ENCODE peak calls at places on chromosomes 16 and 17, in five cellular contexts. F, H, O, U and N are unnamed samples. For H3K36me3, the result is how much of the 10 kb centered on the place peaks cover.

GRCh38 chr16:49055824-49056545 is 225.7 kb downstream of the CBLN1 start:
- DNase-seq in F (no peak), H (no peak), U (peak), O (no peak), N (peak)

GRCh38 chr17:45923511-45924268 is 29.3 kb downstream of the MAPT start:
- DNase-seq in U (no peak), O (no peak), F (peak), H (no peak), N (no peak)

GRCh38 chr17:47847341-47848197 is 3.4 kb downstream of the SP6 start:
- DNase-seq in O (peak), U (no peak), F (peak), H (no peak), N (peak)

GRCh38 chr17:39094607-39095308 is 56.7 kb downstream of the PLXDC1 start:
- DNase-seq in U (no peak), H (no peak), F (no peak), O (no peak), N (no peak)

GRCh38 chr17:78307887-78308633 is 51.8 kb downstream of the SOCS3 start:
- DNase-seq in F (no peak), O (no peak), H (peak), U (no peak), N (no peak)

GRCh38 chr17:80820331-80820730 is 171.3 kb upstream of the CHMP6 start:
- DNase-seq in F (no peak), O (no peak), U (no peak), H (no peak), N (peak)

GRCh38 chr16:10683160-10683559 is 11.6 kb downstream of the TEKT5 start:
- DNase-seq in H (no peak), O (no peak), U (no peak), F (no peak), N (peak)

GRCh38 chr16:89534147-89534788 is 26.1 kb downstream of the SPG7 start:
- DNase-seq in H (no peak), O (no peak), U (peak), F (peak), N (no peak)

GRCh38 chr17:67425571-67426160 is 48.6 kb downstream of the PITPNC1 start:
- DNase-seq in U (no peak), H (no peak), F (no peak), O (no peak), N (no peak)

GRCh38 chr17:72635034-72635654 is 457.3 kb downstream of the SLC39A11 start:
- DNase-seq in U (no peak), O (no peak), H (peak), F (no peak), N (no peak)

GRCh38 chr17:28623696-28624095 is 9.7 kb upstream of the RSKR start:
- DNase-seq in F (no peak), U (no peak), O (no peak), H (no peak), N (no peak)

GRCh38 chr17:65261682-65262636 is 124.8 kb downstream of the RGS9 start:
- DNase-seq in F (peak), O (no peak), U (no peak), H (peak), N (no peak)

GRCh38 chr17:66200685-66201092 is 8.8 kb upstream of the CEP112 start:
- DNase-seq in F (peak), O (peak), U (peak), H (peak), N (peak)

GRCh38 chr17:76497979-76498885 is 3.0 kb downstream of the RHBDF2 start:
- DNase-seq in F (peak), H (peak), U (no peak), O (no peak), N (peak)

GRCh38 chr17:4247361-4247980 is 16.3 kb downstream of the ANKFY1 start:
- DNase-seq in U (no peak), F (no peak), O (no peak), H (peak), N (no peak)

GRCh38 chr16:84481051-84481735 is 23.3 kb downstream of the MEAK7 start:
- DNase-seq in F (no peak), H (no peak), U (no peak), O (no peak), N (no peak)

DNA sequence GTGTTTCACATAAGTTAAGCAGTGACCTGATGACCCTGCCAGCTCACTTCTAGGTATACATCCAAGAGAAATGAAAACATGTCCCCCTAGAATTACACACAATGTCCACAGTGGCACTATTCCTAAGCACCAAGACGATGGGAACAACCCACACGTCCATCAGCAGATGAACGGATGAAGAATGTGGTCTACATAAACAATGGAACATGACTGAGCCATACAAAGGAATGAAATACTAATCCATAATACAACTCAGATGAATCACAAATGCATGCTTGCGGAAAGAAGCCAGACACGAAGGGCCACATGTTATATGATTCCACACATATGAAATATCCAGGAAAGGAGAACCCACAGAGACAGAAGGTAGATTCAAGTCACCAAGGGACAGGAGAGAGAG is 17.4 kb downstream of the USP22 start:
- DNase-seq in U (no peak), O (no peak), F (peak), H (no peak), N (no peak)
- H3K36me3 ChIP-seq in U (half or more), O (under half), F (under half), H (half or more), N (under half)

GRCh38 chr16:72957303-72958277 is 90.3 kb downstream of the ZFHX3 start:
- DNase-seq in H (no peak), F (no peak), U (no peak), O (no peak), N (no peak)
- TF ChIP-seq EZH2phosphoT487 in H (no peak), F (no peak), U (no peak), O (no peak), N (no peak)

DNA sequence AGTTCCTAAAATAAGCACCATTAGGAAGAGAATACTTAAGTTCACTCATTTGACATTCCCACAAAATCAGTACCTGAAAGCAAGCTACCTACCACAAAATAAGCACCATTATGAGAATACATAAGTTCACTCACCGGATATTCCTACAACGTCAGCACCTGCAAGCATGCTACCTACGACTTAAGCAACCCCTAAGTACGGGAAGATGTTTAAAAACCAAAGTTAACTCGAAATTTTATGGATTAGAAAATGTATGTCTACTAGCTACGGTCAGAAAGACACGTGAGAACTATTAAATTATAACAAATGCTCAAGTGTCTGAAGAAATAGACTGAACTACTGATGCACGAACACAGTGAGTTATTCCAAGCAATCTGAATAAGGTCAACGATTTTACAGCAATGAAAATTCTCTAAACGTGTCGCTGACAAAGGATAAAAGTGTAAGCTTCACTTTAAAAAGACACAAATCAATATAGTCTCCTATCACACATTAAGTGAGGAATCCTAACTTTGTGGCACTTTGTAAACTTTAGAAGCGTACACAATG is 1.5 kb downstream of the GSPT1 start:
- DNase-seq in F (no peak), U (peak), O (peak), H (no peak), N (no peak)
- H3K36me3 ChIP-seq in F (under half), U (half or more), O (under half), H (under half), N (under half)

DNA sequence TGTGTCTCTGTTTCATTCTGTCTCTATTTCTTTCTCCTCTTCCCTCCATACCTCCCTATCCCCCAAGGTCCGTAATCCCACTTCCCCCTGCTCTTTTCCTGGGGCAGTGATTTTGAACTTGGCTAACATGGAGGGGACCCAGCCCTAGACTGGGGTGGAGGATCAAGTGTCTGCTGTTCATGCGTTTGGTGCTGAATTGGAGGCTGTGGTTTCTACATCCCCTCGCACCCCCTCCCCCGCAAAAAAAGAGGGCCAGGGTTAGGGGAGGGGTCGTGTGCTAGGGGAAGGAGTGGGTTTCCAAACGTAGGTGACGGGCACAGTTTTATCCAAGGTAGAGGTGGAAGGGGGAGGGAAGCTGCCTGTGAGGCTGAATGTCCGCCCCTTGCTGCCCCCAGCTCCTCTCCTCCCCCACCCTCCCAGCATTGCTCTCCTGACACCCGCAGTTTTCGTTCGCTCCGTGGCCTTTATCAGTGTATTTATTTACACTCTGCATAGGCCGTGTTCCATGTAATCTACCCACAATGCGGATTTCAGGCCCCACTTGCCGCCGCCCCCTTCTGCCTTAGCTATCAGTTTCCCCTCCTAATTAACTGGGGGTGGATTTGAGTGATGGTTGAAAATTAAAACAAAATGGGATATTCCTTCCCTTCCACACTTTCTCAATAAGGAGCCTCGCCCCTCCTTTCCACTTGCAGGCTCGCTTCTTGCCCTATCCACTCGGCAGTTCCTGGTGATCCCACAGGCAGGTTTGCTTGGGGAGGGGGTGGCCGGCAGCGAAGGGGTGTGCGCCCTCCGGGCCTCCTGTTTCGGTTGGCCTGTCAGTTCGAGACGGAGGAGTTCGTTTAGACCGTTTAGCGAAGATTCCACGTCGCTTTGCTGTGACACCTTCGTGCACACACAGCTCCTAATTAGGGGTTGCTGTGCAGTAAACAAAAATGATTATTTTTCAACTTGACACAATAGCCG is 2.0 kb downstream of the GNAO1 start:
- DNase-seq in H (no peak), U (no peak), F (no peak), O (no peak), N (peak)
- TF ChIP-seq EZH2phosphoT487 in H (no peak), U (no peak), F (no peak), O (no peak), N (no peak)